ENCODE peak calls at places on chromosomes 1 and 21, in nine cellular contexts. H is RPMI8226; W is T-cell; Z is cortex of kidney; R is GDM1; G is CD4-positive, CD25-positive, alpha-beta regulatory T cell; V is nucleus accumbens; K is lung; B is pancreas. U is an unnamed sample.

GRCh38 chr1:21139601-21140000 is 37.1 kb downstream of the EIF4G3 start:
- DNase-seq in B (peak; percentile 33), R (no peak), K (no peak), H (peak; percentile 54), W (no peak), V (no peak), G (no peak), Z (no peak), U (no peak)

GRCh38 chr1:15141933-15142647 is 11.5 kb upstream of the TMEM51 start:
- DNase-seq in W (no peak), Z (no peak), K (no peak), V (no peak), B (peak; percentile 95), H (peak; percentile 65), G (no peak), R (peak; percentile 68), U (peak; percentile 79)

GRCh38 chr1:111600886-111601386 is 18.7 kb upstream of the RAP1A start:
- DNase-seq in K (no peak), B (no peak), Z (no peak), W (no peak), G (no peak), R (no peak), H (no peak), V (no peak), U (no peak)

GRCh38 chr1:158371188-158371953 is 17.7 kb downstream of the CD1E start:
- DNase-seq in V (no peak), B (no peak), W (no peak), Z (no peak), R (no peak), H (no peak), G (no peak), K (no peak), U (no peak)

GRCh38 chr1:215526147-215526845 is 40.8 kb upstream of the KCTD3 start:
- DNase-seq in B (no peak), H (peak; percentile 61), V (no peak), Z (no peak), W (no peak), G (no peak), K (no peak), R (no peak), U (no peak)

GRCh38 chr1:81876901-81877750 is 76.4 kb downstream of the ADGRL2 start:
- DNase-seq in K (no peak), W (no peak), G (no peak), Z (no peak), V (no peak), R (no peak), B (no peak), H (no peak), U (no peak)

GRCh38 chr1:182635871-182636270 is 31.7 kb upstream of the RGS16 start:
- DNase-seq in B (no peak), H (no peak), W (no peak), G (no peak), R (no peak), V (no peak), K (no peak), Z (no peak), U (no peak)

GRCh38 chr1:97796716-97797115 is 124.1 kb downstream of the DPYD start:
- DNase-seq in K (no peak), G (no peak), H (no peak), W (no peak), R (no peak), Z (no peak), B (no peak), V (no peak), U (no peak)

GRCh38 chr1:78722521-78722920 is 72.9 kb downstream of the IFI44 start:
- DNase-seq in G (no peak), H (no peak), B (no peak), R (no peak), V (no peak), Z (no peak), K (no peak), W (no peak), U (no peak)

GRCh38 chr1:8347635-8348034 is 29.7 kb downstream of the SLC45A1 start:
- DNase-seq in V (no peak), G (no peak), W (no peak), B (no peak), H (no peak), Z (no peak), R (no peak), K (no peak), U (no peak)

GRCh38 chr1:72412286-72412685 is 129.9 kb upstream of the NEGR1 start:
- DNase-seq in R (no peak), V (no peak), H (no peak), B (no peak), W (no peak), K (no peak), Z (no peak), G (no peak), U (no peak)

GRCh38 chr1:61289232-61289967 is 207.0 kb downstream of the NFIA start:
- DNase-seq in G (no peak), B (no peak), Z (no peak), W (no peak), V (no peak), H (no peak), K (no peak), R (no peak), U (no peak)

GRCh38 chr1:187566371-187566770 is 737.6 kb downstream of the PLA2G4A start:
- DNase-seq in H (no peak), R (no peak), Z (no peak), G (no peak), B (no peak), K (no peak), W (no peak), V (no peak), U (no peak)

GRCh38 chr1:92376345-92376744 is 77.5 kb downstream of the RPAP2 start:
- DNase-seq in G (no peak), V (no peak), H (no peak), B (no peak), W (no peak), Z (no peak), R (peak; percentile 65), K (no peak), U (no peak)

GRCh38 chr21:42351626-42352432 is 1.0 kb upstream of the TFF2 start:
- DNase-seq in G (no peak), H (no peak), B (no peak), R (no peak), K (no peak), W (no peak), Z (no peak), V (no peak), U (no peak)

GRCh38 chr1:150420560-150421265 is 56.8 kb downstream of the RPRD2 start:
- DNase-seq in V (no peak), K (no peak), H (peak; percentile 18), Z (no peak), W (no peak), B (no peak), G (no peak), R (no peak), U (no peak)

GRCh38 chr1:157132602-157133167 is 5.5 kb downstream of the ETV3 start:
- DNase-seq in R (no peak), V (no peak), G (no peak), Z (no peak), H (no peak), W (no peak), B (no peak), K (no peak), U (no peak)

GRCh38 chr21:41500931-41501381 is 7.0 kb downstream of the TMPRSS2 start:
- DNase-seq in H (peak; percentile 29), K (no peak), Z (no peak), V (no peak), R (no peak), W (no peak), B (peak; percentile 60), G (no peak), U (no peak)

GRCh38 chr1:19067187-19067911 is 110.9 kb upstream of the IFFO2 start:
- DNase-seq in K (no peak), G (no peak), V (peak; percentile 80), B (peak; percentile 78), W (no peak), Z (no peak), H (no peak), R (no peak), U (no peak)

GRCh38 chr1:230861489-230861888 is 6.8 kb downstream of the C1orf198 start:
- DNase-seq in W (no peak), H (no peak), B (no peak), R (no peak), V (no peak), K (no peak), G (no peak), Z (no peak), U (no peak)

GRCh38 chr1:209646558-209646957 is 5.7 kb downstream of the LAMB3 start:
- DNase-seq in W (no peak), R (no peak), B (no peak), K (no peak), H (no peak), G (no peak), Z (no peak), V (no peak), U (no peak)

GRCh38 chr1:179082308-179083030 is 599 bp downstream of the TOR3A start:
- DNase-seq in H (peak; percentile 62), Z (no peak), B (peak; percentile 37), K (peak; percentile 34), G (peak; percentile 25), W (peak; percentile 29), V (no peak), R (no peak), U (peak; percentile 1)